ENCODE peak calls at places on chromosomes 12 and 14, in ten cellular contexts. M is head of caudate nucleus; G is AML-193; F is stimulated activated CD8-positive, alpha-beta memory T cell treated with anti-CD3 and anti-CD28 coated beads, Interleukin-15, amount 100 ng/mL, for 48 hours; U is frontal cortex; O is 8988T; P is occipital lobe; T is SHP77; H is activated naive CD4-positive, alpha-beta T cell; W is A549. C is an unnamed sample.
A peak's percentile ranks its signal among the peaks of the same experiment; 100 is the strongest.

GRCh38 chr14:59428581-59429012 is 36.6 kb downstream of the GPR135 start:
- DNase-seq in P (no peak), G (no peak), O (no peak), T (no peak), W (no peak), F (no peak), U (no peak), H (no peak), M (no peak), C (no peak)

GRCh38 chr14:37246427-37246829 is 48.7 kb downstream of the MIPOL1 start:
- DNase-seq in P (no peak), M (no peak), T (peak; percentile 70), G (peak; percentile 28), F (no peak), O (no peak), W (peak; percentile 25), U (no peak), H (no peak), C (peak; percentile 37)

GRCh38 chr14:59463773-59464650 is 1.2 kb downstream of the GPR135 start:
- DNase-seq in W (no peak), H (no peak), M (peak; percentile 35), P (no peak), G (no peak), F (peak; percentile 29), U (no peak), T (no peak), O (no peak), C (peak; percentile 26)

GRCh38 chr14:100429537-100429936 is 106.4 kb downstream of the SLC25A47 start:
- DNase-seq in U (no peak), M (no peak), W (no peak), G (no peak), H (no peak), T (no peak), P (no peak), O (no peak), F (no peak), C (no peak)

GRCh38 chr14:96303981-96304380 is 48.0 kb downstream of the BDKRB1 start:
- DNase-seq in M (no peak), O (no peak), F (no peak), G (no peak), T (no peak), H (no peak), P (no peak), W (no peak), U (no peak), C (no peak)

GRCh38 chr14:28771168-28771567 is 4.6 kb downstream of the FOXG1 start:
- DNase-seq in F (no peak), H (no peak), P (no peak), W (no peak), G (no peak), M (no peak), U (no peak), T (no peak), O (no peak), C (no peak)

GRCh38 chr14:96038920-96039632 is at the start of gene C14orf132:
- DNase-seq in H (peak; percentile 32), W (peak; percentile 52), G (no peak), U (peak; percentile 84), O (peak; percentile 57), M (peak; percentile 81), T (no peak), P (peak; percentile 60), F (peak; percentile 34), C (peak; percentile 75)

GRCh38 chr12:15842106-15842505 is 40.1 kb upstream of the STRAP start:
- DNase-seq in G (no peak), H (no peak), W (no peak), F (no peak), O (no peak), T (no peak), P (no peak), U (no peak), M (no peak), C (no peak)

GRCh38 chr14:98756749-98757148 is 515.2 kb downstream of the BCL11B start:
- DNase-seq in W (no peak), U (no peak), F (no peak), G (no peak), H (no peak), T (no peak), O (no peak), P (no peak), M (no peak), C (no peak)

GRCh38 chr14:55581011-55581806 is 1.2 kb downstream of the KTN1 start:
- DNase-seq in G (peak; percentile 7), P (peak; percentile 26), U (no peak), T (peak; percentile 35), H (no peak), F (peak; percentile 31), W (peak; percentile 26), M (no peak), O (peak; percentile 25), C (peak; percentile 39)

GRCh38 chr14:77041837-77042557 is 13.5 kb upstream of the IRF2BPL start:
- DNase-seq in P (peak; percentile 45), G (no peak), H (no peak), M (peak; percentile 37), O (no peak), T (peak; percentile 42), W (no peak), F (no peak), U (no peak), C (peak; percentile 65)

GRCh38 chr14:21233457-21234076 is 35.7 kb downstream of the HNRNPC start:
- DNase-seq in W (no peak), O (no peak), U (no peak), G (no peak), F (no peak), P (no peak), H (no peak), T (no peak), M (no peak), C (no peak)

GRCh38 chr12:86170051-86170450 is 86.1 kb downstream of the MGAT4C start:
- DNase-seq in M (no peak), F (no peak), T (no peak), G (no peak), H (no peak), W (no peak), U (no peak), O (no peak), P (no peak), C (no peak)

GRCh38 chr14:65286443-65286842 is 126.1 kb upstream of the FUT8 start:
- DNase-seq in M (no peak), U (no peak), O (peak; percentile 34), W (peak; percentile 32), H (no peak), G (no peak), P (no peak), F (no peak), T (no peak), C (peak; percentile 69)

GRCh38 chr14:60058087-60058486 is 33.6 kb upstream of the PCNX4 start:
- DNase-seq in U (no peak), T (no peak), H (no peak), G (no peak), W (no peak), F (no peak), P (no peak), O (no peak), M (no peak), C (no peak)

GRCh38 chr12:112096070-112096469 is 12.5 kb downstream of the NAA25 start:
- DNase-seq in F (no peak), U (no peak), M (no peak), O (no peak), W (no peak), G (no peak), P (no peak), H (no peak), T (no peak), C (peak; percentile 21)

GRCh38 chr12:12683298-12683697 is 12.7 kb downstream of the GPR19 start:
- DNase-seq in M (no peak), W (no peak), F (no peak), H (no peak), P (no peak), U (no peak), G (no peak), T (no peak), O (no peak), C (no peak)

GRCh38 chr12:71662861-71663560 is 637 bp downstream of the ZFC3H1 start:
- DNase-seq in F (peak; percentile 52), O (peak; percentile 13), P (peak; percentile 72), M (peak; percentile 54), W (peak; percentile 43), T (no peak), G (peak; percentile 71), H (peak; percentile 60), U (no peak), C (peak; percentile 37)

C was measured in globus pallidus.